ENCODE peak calls at places on chromosomes 2 and 18, in four cellular contexts. F is brain microvascular endothelial cell, X is WERI-Rb-1, D is GM20000. E is an unnamed sample.

GRCh38 chr2:226561962-226562361 is 237.7 kb downstream of the IRS1 start:
- DNase-seq in D (no peak), X (no peak), F (no peak), E (no peak)

GRCh38 chr2:111662039-111662740 is 221.8 kb downstream of the ANAPC1 start:
- DNase-seq in X (no peak), F (peak), D (no peak), E (no peak)

GRCh38 chr2:74516070-74516633 is 1.9 kb downstream of the TLX2 start:
- DNase-seq in D (peak), X (no peak), F (peak), E (peak)

GRCh38 chr2:109558076-109558882 is 55.5 kb downstream of the SEPTIN10 start:
- DNase-seq in X (no peak), F (peak), D (no peak), E (no peak)

GRCh38 chr2:47344890-47345583 is 57.9 kb upstream of the MSH2 start:
- DNase-seq in F (peak), X (peak), D (no peak), E (peak)

GRCh38 chr18:45783097-45784075 is 42.1 kb upstream of the SIGLEC15 start:
- DNase-seq in X (no peak), F (no peak), D (no peak), E (no peak)

GRCh38 chr18:70931942-70932814 is 643.3 kb downstream of the SOCS6 start:
- DNase-seq in F (peak), D (peak), X (no peak), E (no peak)

GRCh38 chr18:31497711-31498449 is at the start of gene DSG2:
- DNase-seq in F (no peak), D (peak), X (peak), E (peak)

GRCh38 chr2:212911011-212911410 is 240.4 kb downstream of the IKZF2 start:
- DNase-seq in D (no peak), X (no peak), F (no peak), E (no peak)

GRCh38 chr2:238220892-238221521 is 17.5 kb upstream of the ILKAP start:
- DNase-seq in F (no peak), X (no peak), D (peak), E (no peak)

GRCh38 chr2:163943403-163944356 is 207.9 kb upstream of the FIGN start:
- DNase-seq in D (no peak), F (no peak), X (no peak), E (no peak)

GRCh38 chr2:62456721-62457539 is 49.1 kb downstream of the TMEM17 start:
- DNase-seq in F (peak), D (peak), X (peak), E (peak)

GRCh38 chr2:157404363-157404762 is 39.5 kb downstream of the CYTIP start:
- DNase-seq in X (no peak), D (peak), F (no peak), E (no peak)

GRCh38 chr2:179936654-179937053 is 70.4 kb downstream of the CWC22 start:
- DNase-seq in X (peak), F (no peak), D (no peak), E (no peak)

GRCh38 chr2:66929632-66930385 is 467.3 kb upstream of the ETAA1 start:
- DNase-seq in X (no peak), F (peak), D (no peak), E (no peak)

GRCh38 chr2:216408426-216409315 is 3.6 kb upstream of the SMARCAL1 start:
- DNase-seq in X (peak), D (no peak), F (no peak), E (no peak)

GRCh38 chr2:1942836-1943360 is 198.6 kb upstream of the PXDN start:
- DNase-seq in X (no peak), D (no peak), F (no peak), E (no peak)

GRCh38 chr2:8640498-8640897 is 41.4 kb upstream of the ID2 start:
- DNase-seq in D (no peak), F (no peak), X (no peak), E (no peak)

GRCh38 chr18:79588131-79588635 is 91.4 kb upstream of the CTDP1 start:
- DNase-seq in F (no peak), D (no peak), X (no peak), E (no peak)

GRCh38 chr2:225040862-225041209 is 1.4 kb downstream of the DOCK10 start:
- DNase-seq in F (no peak), X (no peak), D (peak), E (no peak)

GRCh38 chr2:238499731-238500570 is 73.2 kb downstream of the ASB1 start:
- DNase-seq in D (no peak), X (no peak), F (no peak), E (no peak)

GRCh38 chr18:23020555-23021294 is 87.6 kb downstream of the RBBP8 start:
- DNase-seq in D (peak), X (no peak), F (no peak), E (no peak)

GRCh38 chr2:170236639-170237037 is 58.7 kb downstream of the MYO3B start:
- DNase-seq in X (no peak), F (no peak), D (no peak), E (no peak)

GRCh38 chr18:8749492-8749891 is 44.1 kb downstream of the MTCL1 start:
- DNase-seq in D (no peak), X (no peak), F (no peak), E (no peak)

GRCh38 chr18:44887227-44887631 is 206.5 kb downstream of the SETBP1 start:
- DNase-seq in X (no peak), D (peak), F (peak), E (no peak)

GRCh38 chr2:200089756-200090109 is 134.4 kb downstream of the MAIP1 start:
- DNase-seq in X (no peak), F (no peak), D (no peak), E (no peak)

GRCh38 chr18:75041586-75041985 is 167.4 kb downstream of the PTGR3 start:
- DNase-seq in X (no peak), D (no peak), F (peak), E (peak)
- TF ChIP-seq CTCF in X (peak), D (no peak), F (peak), E (peak)

GRCh38 chr2:99961567-99961913 is 180.8 kb downstream of the AFF3 start:
- DNase-seq in D (no peak), F (no peak), X (no peak), E (no peak)
- TF ChIP-seq CTCF in D (no peak), F (no peak), X (no peak), E (no peak)

GRCh38 chr2:162795312-162795711 is 43.3 kb downstream of the KCNH7 start:
- DNase-seq in X (no peak), D (no peak), F (no peak), E (no peak)
- TF ChIP-seq CTCF in X (peak), D (no peak), F (peak), E (no peak)

GRCh38 chr18:55781481-55781957 is 193.5 kb upstream of the TCF4 start:
- DNase-seq in F (peak), D (peak), X (peak), E (no peak)
- TF ChIP-seq CTCF in F (peak), D (no peak), X (peak), E (peak)

DNA sequence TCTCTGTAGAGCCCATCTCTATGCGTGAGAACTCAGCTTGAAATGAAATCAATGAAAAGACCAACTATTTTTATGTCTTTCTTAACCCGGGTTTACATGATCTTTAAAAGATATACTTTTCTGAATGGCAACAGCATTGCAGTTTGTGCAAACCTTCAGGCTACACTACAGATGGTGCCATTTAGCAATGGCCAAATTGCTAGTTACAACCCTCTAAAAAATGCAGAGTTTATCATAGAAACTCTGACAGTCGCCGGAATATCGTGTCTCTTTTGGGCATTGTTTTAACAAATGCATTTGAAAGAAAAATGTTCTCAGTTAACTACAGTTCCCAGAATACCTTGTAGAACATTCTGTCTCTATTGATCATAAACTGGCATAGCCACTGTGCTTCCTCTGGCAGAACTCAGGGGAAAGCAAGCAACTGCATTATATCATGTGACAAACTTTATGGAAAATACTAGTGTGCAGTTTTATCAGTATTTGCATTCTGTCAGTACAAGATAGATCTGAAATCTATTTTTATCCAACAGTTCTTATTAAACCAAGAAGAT is 1407.6 kb upstream of the ZEB2 start:
- DNase-seq in D (no peak), X (no peak), F (no peak), E (no peak)
- TF ChIP-seq CTCF in D (no peak), X (no peak), F (no peak), E (no peak)

GRCh38 chr2:234308073-234308813 is 188.6 kb downstream of the ARL4C start:
- DNase-seq in D (no peak), F (peak), X (no peak), E (no peak)
- TF ChIP-seq CTCF in D (no peak), F (peak), X (no peak), E (no peak)

GRCh38 chr2:195672674-195673073 is 15.6 kb downstream of the SLC39A10 start:
- DNase-seq in X (no peak), D (no peak), F (no peak), E (no peak)
- TF ChIP-seq CTCF in X (peak), D (no peak), F (no peak), E (no peak)

E was measured in D721Med.